ENCODE peak calls at places on chromosome 18, in seven cellular contexts. E is GM04504; T is ureter; W is HEK293T; J is RCC 7860; Q is GOT3; A is activated T-helper 9 cell treated with anti-CD3 and anti-CD28 coated beads, Interleukin-2, amount 50 U/mL, for 16 hours. X is an unnamed sample.

GRCh38 chr18:21179590-21180220 is 62.3 kb upstream of the GREB1L start:
- DNase-seq in E (peak; percentile 46), T (peak; percentile 52), W (peak; percentile 79), J (no peak), Q (no peak), A (no peak), X (no peak)

GRCh38 chr18:27599202-27599829 is 414.2 kb upstream of the CHST9 start:
- DNase-seq in E (peak; percentile 10), T (peak; percentile 56), W (peak; percentile 69), J (peak; percentile 11), Q (no peak), A (no peak), X (no peak)

GRCh38 chr18:37537868-37538525 is 27.6 kb downstream of the CELF4 start:
- DNase-seq in E (peak; percentile 23), T (peak; percentile 78), W (peak; percentile 98), J (peak; percentile 22), Q (no peak), A (no peak), X (no peak)

GRCh38 chr18:62751341-62751821 is 36.0 kb downstream of the PHLPP1 start:
- DNase-seq in E (no peak), T (no peak), W (no peak), J (no peak), Q (no peak), A (no peak), X (no peak)

GRCh38 chr18:32911660-32912284 is 138.9 kb upstream of the KLHL14 start:
- DNase-seq in E (no peak), T (no peak), W (no peak), J (peak; percentile 70), Q (no peak), A (no peak), X (no peak)

GRCh38 chr18:415627-416612 is 84.6 kb downstream of the COLEC12 start:
- DNase-seq in E (peak; percentile 60), T (no peak), W (no peak), J (peak; percentile 86), Q (no peak), A (no peak), X (no peak)

GRCh38 chr18:44679912-44680270 is 797 bp upstream of the SETBP1 start:
- DNase-seq in E (no peak), T (peak; percentile 70), W (peak; percentile 26), J (no peak), Q (no peak), A (peak; percentile 14), X (no peak)

GRCh38 chr18:9661564-9661963 is 46.5 kb upstream of the RAB31 start:
- DNase-seq in E (no peak), T (no peak), W (no peak), J (no peak), Q (no peak), A (no peak), X (no peak)

GRCh38 chr18:26086959-26087358 is 3.5 kb downstream of the SS18 start:
- DNase-seq in E (no peak), T (no peak), W (no peak), J (no peak), Q (no peak), A (no peak), X (no peak)

GRCh38 chr18:5195656-5196055 is 1.4 kb downstream of the AKAIN1 start:
- DNase-seq in E (no peak), T (no peak), W (no peak), J (no peak), Q (no peak), A (no peak), X (no peak)

GRCh38 chr18:52451252-52451651 is 111.3 kb downstream of the DCC start:
- DNase-seq in E (no peak), T (no peak), W (no peak), J (no peak), Q (no peak), A (no peak), X (no peak)

GRCh38 chr18:34648269-34648668 is 61.8 kb upstream of the DTNA start:
- DNase-seq in E (no peak), T (no peak), W (no peak), J (no peak), Q (no peak), A (no peak), X (no peak)

GRCh38 chr18:37565985-37566478 is 434 bp upstream of the CELF4 start:
- DNase-seq in E (no peak), T (peak; percentile 54), W (peak; percentile 93), J (no peak), Q (no peak), A (no peak), X (no peak)

GRCh38 chr18:41938445-41938844 is 16.6 kb upstream of the PIK3C3 start:
- DNase-seq in E (peak; percentile 88), T (no peak), W (no peak), J (peak; percentile 83), Q (no peak), A (no peak), X (no peak)

GRCh38 chr18:55265130-55265675 is 305.9 kb upstream of the CCDC68 start:
- DNase-seq in E (no peak), T (no peak), W (no peak), J (no peak), Q (no peak), A (no peak), X (no peak)

GRCh38 chr18:3179430-3180089 is 40.2 kb downstream of the MYOM1 start:
- DNase-seq in E (no peak), T (no peak), W (no peak), J (no peak), Q (no peak), A (no peak), X (no peak)

GRCh38 chr18:8912348-8913057 is 190.0 kb upstream of the NDUFV2 start:
- DNase-seq in E (no peak), T (no peak), W (no peak), J (no peak), Q (no peak), A (no peak), X (no peak)

GRCh38 chr18:41644466-41644865 is 310.6 kb upstream of the PIK3C3 start:
- DNase-seq in E (no peak), T (no peak), W (no peak), J (no peak), Q (no peak), A (no peak), X (no peak)

GRCh38 chr18:13237641-13238040 is 19.1 kb downstream of the LDLRAD4 start:
- DNase-seq in E (no peak), T (no peak), W (no peak), J (no peak), Q (no peak), A (no peak), X (no peak)

GRCh38 chr18:160831-161570 is 2.6 kb downstream of the USP14 start:
- DNase-seq in E (no peak), T (no peak), W (no peak), J (no peak), Q (no peak), A (no peak), X (no peak)

GRCh38 chr18:75167759-75168211 is 41.2 kb downstream of the PTGR3 start:
- DNase-seq in E (no peak), T (peak; percentile 76), W (no peak), J (no peak), Q (no peak), A (no peak), X (no peak)

GRCh38 chr18:79738041-79738461 is 58.4 kb downstream of the CTDP1 start:
- DNase-seq in E (no peak), T (no peak), W (no peak), J (no peak), Q (no peak), A (no peak), X (no peak)

GRCh38 chr18:79401494-79402208 is 5.9 kb downstream of the NFATC1 start:
- DNase-seq in E (no peak), T (no peak), W (no peak), J (no peak), Q (no peak), A (no peak), X (no peak)

GRCh38 chr18:24885266-24885665 is 424.8 kb downstream of the HRH4 start:
- DNase-seq in E (no peak), T (no peak), W (no peak), J (no peak), Q (no peak), A (no peak), X (no peak)

GRCh38 chr18:37334494-37335125 is 231.0 kb downstream of the CELF4 start:
- DNase-seq in E (peak; percentile 35), T (no peak), W (no peak), J (peak; percentile 7), Q (no peak), A (no peak), X (no peak)

GRCh38 chr18:76412818-76413565 is 82.0 kb downstream of the ZNF516 start:
- DNase-seq in E (peak; percentile 35), T (no peak), W (no peak), J (no peak), Q (no peak), A (no peak), X (no peak)

GRCh38 chr18:70693196-70693595 is 404.4 kb downstream of the SOCS6 start:
- DNase-seq in E (no peak), T (no peak), W (no peak), J (no peak), Q (no peak), A (no peak), X (no peak)

X was measured in activated T-helper 1 cell treated with Interleukin-2 at 50 U/mL for 16 hours.